ENCODE peak calls at places on chromosomes 4 and X, in six cellular contexts. L is testis; J is upper lobe of right lung; S is pancreas; U is CD8-positive, alpha-beta T cell; Y is PC-9. B is an unnamed sample.

GRCh38 chr4:139625487-139625886 is 40.1 kb upstream of the MGST2 start:
- DNase-seq in Y (no peak), U (no peak), J (no peak), L (no peak), S (no peak), B (no peak)

GRCh38 chr4:38281416-38282071 is 321.3 kb downstream of the PTTG2 start:
- DNase-seq in Y (no peak), U (no peak), L (no peak), S (no peak), J (no peak), B (no peak)

GRCh38 chr4:44674471-44674870 is 3.7 kb upstream of the GUF1 start:
- DNase-seq in Y (no peak), S (no peak), J (no peak), U (no peak), L (no peak), B (no peak)

GRCh38 chr4:47494124-47494430 is 9.0 kb downstream of the ATP10D start:
- DNase-seq in U (no peak), J (no peak), S (no peak), Y (no peak), L (no peak), B (no peak)

GRCh38 chr4:55754754-55755350 is 64.7 kb upstream of the EXOC1L start:
- DNase-seq in S (no peak), Y (no peak), U (no peak), L (no peak), J (no peak), B (no peak)

GRCh38 chr4:127400736-127401346 is 231.9 kb upstream of the INTU start:
- DNase-seq in U (no peak), J (no peak), S (peak; percentile 26), Y (peak; percentile 46), L (peak; percentile 64), B (peak; percentile 79)

GRCh38 chr4:10875144-10875799 is 190.7 kb upstream of the CLNK start:
- DNase-seq in J (no peak), L (no peak), S (no peak), U (no peak), Y (no peak), B (no peak)

GRCh38 chr4:105594094-105595010 is 41.9 kb downstream of the ARHGEF38 start:
- DNase-seq in J (no peak), U (no peak), S (no peak), Y (no peak), L (no peak), B (no peak)

GRCh38 chr4:122450847-122451246 is 5.7 kb downstream of the IL2 start:
- DNase-seq in L (peak; percentile 36), U (no peak), Y (no peak), J (no peak), S (no peak), B (no peak)

GRCh38 chr4:4496604-4497372 is 45.1 kb downstream of the STX18 start:
- DNase-seq in U (no peak), L (no peak), J (no peak), Y (no peak), S (no peak), B (no peak)

GRCh38 chrX:71996826-71997225 is 86.2 kb downstream of the NHSL2 start:
- DNase-seq in J (no peak), L (peak; percentile 67), S (no peak), U (no peak), Y (no peak), B (no peak)
- H3K4me1 ChIP-seq in J (no peaks in the 10 kb centered on the region), L (no peaks in the 10 kb centered on the region), S (no peaks in the 10 kb centered on the region), U (peaks cover 14% of the 10 kb centered on the region), Y (no peaks in the 10 kb centered on the region), B (no peaks in the 10 kb centered on the region)

GRCh38 chr4:101280866-101281600 is 66.3 kb downstream of the PPP3CA start:
- DNase-seq in J (no peak), U (no peak), L (no peak), Y (no peak), S (no peak), B (no peak)

GRCh38 chr4:101282076-101282844 is 65.1 kb downstream of the PPP3CA start:
- DNase-seq in Y (no peak), J (no peak), L (no peak), U (no peak), S (no peak), B (no peak)

GRCh38 chr4:101284546-101284945 is 62.8 kb downstream of the PPP3CA start:
- DNase-seq in U (no peak), L (no peak), J (no peak), Y (no peak), S (no peak), B (no peak)

GRCh38 chr4:101285985-101286384 is 61.3 kb downstream of the PPP3CA start:
- DNase-seq in L (no peak), S (no peak), J (no peak), U (no peak), Y (no peak), B (no peak)

DNA sequence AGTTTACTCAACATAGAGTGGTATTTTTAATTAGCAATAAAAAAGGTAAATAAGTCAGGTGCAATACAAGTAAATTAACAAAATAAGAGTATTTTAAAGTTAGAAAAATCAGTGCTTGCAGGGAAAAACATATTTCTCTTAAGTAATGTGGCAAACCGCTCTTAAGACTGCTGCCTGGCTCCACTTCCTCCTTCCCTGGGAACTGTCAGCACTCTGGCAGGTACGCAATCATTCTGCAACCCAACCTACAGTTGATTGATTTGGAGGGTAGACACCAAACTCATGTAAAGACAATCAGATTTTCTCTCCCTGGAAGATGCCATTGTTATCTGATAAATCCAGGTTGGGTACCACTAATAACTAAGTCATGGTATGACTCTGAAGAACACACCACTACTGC is 63.9 kb downstream of the PPP3CA start:
- DNase-seq in Y (no peak), U (no peak), J (no peak), L (no peak), S (no peak), B (no peak)
- TF ChIP-seq CTCF in Y (no peak), U (no peak), J (no peak), L (no peak), S (no peak), B (no peak)

GRCh38 chr4:153269223-153269990 is 65.2 kb downstream of the TRIM2 start:
- DNase-seq in L (no peak), U (no peak), J (no peak), Y (no peak), S (no peak), B (no peak)
- H3K4me3 ChIP-seq in L (no peak overlapping the region), U (no peak overlapping the region), J (no peak overlapping the region), Y (no peak overlapping the region), S (no peak overlapping the region), B (no peak overlapping the region)

GRCh38 chr4:7741946-7742806 is 197.5 kb downstream of the AFAP1 start:
- DNase-seq in Y (no peak), S (no peak), J (no peak), L (no peak), U (no peak), B (no peak)
- H3K4me1 ChIP-seq in Y (no peaks in the 10 kb centered on the region), S (no peaks in the 10 kb centered on the region), J (no peaks in the 10 kb centered on the region), L (no peaks in the 10 kb centered on the region), U (no peaks in the 10 kb centered on the region), B (no peaks in the 10 kb centered on the region)

DNA sequence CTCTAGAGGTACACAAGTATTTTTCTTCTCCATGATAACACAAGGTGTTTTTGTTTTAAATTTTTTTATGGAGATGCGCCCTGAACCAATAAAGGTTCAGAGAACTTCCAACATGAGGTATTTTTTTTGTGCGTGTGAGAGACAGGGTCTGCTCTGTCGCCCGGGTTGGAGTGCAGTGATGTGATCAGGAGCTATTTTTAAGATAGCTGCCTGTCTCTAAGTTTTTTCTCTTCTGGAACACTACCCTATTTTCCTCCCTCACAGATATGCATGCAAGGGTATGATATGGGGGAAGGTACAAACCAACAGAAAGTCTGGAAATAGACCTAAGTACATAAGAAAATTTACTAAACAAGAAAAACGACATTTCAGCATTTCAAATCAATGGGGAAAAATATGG is 3.0 kb downstream of the GCNA start:
- DNase-seq in J (no peak), S (no peak), Y (no peak), U (no peak), L (no peak), B (no peak)
- TF ChIP-seq CTCF in J (no peak), S (no peak), Y (no peak), U (no peak), L (no peak), B (no peak)

DNA sequence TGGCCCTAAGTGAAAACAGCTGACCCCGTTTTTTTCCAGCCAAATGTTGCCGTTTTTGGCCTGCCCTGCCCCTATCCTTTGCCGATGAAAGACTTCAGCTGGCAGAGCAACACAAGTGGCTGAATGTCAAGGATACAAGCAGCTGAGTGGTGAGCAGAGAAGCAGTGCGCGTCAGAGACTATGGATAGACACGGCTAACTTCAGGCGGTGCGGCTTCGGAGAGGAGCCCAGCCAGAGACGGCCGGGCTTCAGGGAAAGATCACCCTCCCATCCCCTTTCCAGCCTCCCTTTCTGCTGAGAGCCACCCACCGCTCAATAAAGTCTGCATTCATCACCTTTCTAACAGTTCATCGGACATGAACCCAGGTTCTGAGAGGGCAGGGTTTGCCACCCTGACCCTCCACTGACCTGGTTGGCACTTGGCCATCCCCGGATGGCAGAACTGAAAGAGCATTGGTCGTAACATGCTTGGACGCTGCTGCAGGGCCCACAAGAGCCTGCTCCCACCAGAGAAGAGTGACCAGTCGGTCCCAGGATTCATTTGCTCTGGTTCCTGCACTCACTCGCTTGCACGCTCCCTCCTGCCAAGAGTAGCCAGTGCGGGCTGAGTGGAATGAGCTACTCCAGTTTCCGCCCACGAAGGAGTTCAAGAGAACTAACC is 125.8 kb downstream of the PPEF1 start:
- DNase-seq in L (peak; percentile 56), Y (no peak), U (no peak), S (no peak), J (no peak), B (peak; percentile 37)
- H3K4me3 ChIP-seq in L (no peak overlapping the region), Y (no peak overlapping the region), U (no peak overlapping the region), S (no peak overlapping the region), J (no peak overlapping the region), B (peak overlapping the region; percentile 46)

DNA sequence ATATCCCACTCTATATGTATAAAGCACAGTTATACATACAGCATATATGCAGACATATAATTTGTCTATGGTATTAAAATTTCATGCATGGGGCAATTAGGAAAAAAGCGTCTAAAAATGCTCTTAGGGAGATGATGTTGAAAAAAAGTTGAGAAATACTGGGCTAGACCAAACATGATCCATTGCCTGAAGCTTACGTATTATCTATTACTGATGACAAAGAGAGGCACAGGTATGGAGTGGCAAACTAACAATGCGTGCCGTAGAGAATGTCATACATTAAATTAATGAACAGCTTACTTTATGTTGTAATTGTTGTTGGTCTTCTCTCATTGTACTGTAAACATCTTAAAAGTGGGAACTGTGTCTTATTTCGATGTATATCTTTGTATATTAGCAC is 13.9 kb downstream of the RHOH start:
- DNase-seq in U (no peak), L (no peak), Y (no peak), S (no peak), J (no peak), B (no peak)
- H3K4me1 ChIP-seq in U (peaks cover 79% of the 10 kb centered on the region), L (no peaks in the 10 kb centered on the region), Y (no peaks in the 10 kb centered on the region), S (no peaks in the 10 kb centered on the region), J (peaks cover 2% of the 10 kb centered on the region), B (peaks cover 11% of the 10 kb centered on the region)

GRCh38 chr4:95550566-95550965 is 1.8 kb upstream of the UNC5C start:
- DNase-seq in J (no peak), S (no peak), Y (no peak), L (no peak), U (no peak), B (no peak)

GRCh38 chr4:95547708-95548471 is 883 bp downstream of the UNC5C start:
- DNase-seq in J (no peak), U (no peak), S (no peak), L (peak; percentile 71), Y (no peak), B (peak; percentile 42)

GRCh38 chr4:95549246-95550138 is 719 bp upstream of the UNC5C start:
- DNase-seq in U (no peak), Y (peak; percentile 30), S (peak; percentile 22), J (peak; percentile 75), L (peak; percentile 85), B (no peak)

GRCh38 chr4:95546866-95547707 is 1.7 kb downstream of the UNC5C start:
- DNase-seq in L (peak; percentile 53), J (no peak), Y (no peak), S (no peak), U (no peak), B (peak; percentile 66)

GRCh38 chr4:95548738-95549245 is at the start of gene UNC5C:
- DNase-seq in L (peak; percentile 89), Y (peak; percentile 6), S (no peak), J (peak; percentile 78), U (no peak), B (peak; percentile 96)
- TF ChIP-seq CTCF in L (no peak), Y (no peak), S (no peak), J (no peak), U (no peak), B (peak; percentile 8)

B was measured in BE2C.